ENCODE peak calls at places on chromosomes 2 and 18, in ten cellular contexts. X is GM23248, T is SK-N-SH, G is GM12878, A is mesendoderm, Q is HCT116, V is upper lobe of right lung, R is adipocyte, M is tibial artery, E is kidney. B is an unnamed sample.

GRCh38 chr2:109125595-109126500 is 3.2 kb upstream of the SH3RF3 start:
- DNase-seq in X (peak; percentile 95), T (no peak), G (no peak), A (peak; percentile 50), Q (peak; percentile 18), V (no peak), R (peak; percentile 93), M (no peak), E (no peak), B (no peak)

GRCh38 chr2:240624011-240624949 is 1.0 kb upstream of the GPR35 start:
- DNase-seq in X (no peak), T (no peak), G (no peak), A (no peak), Q (no peak), V (peak; percentile 63), R (no peak), M (peak; percentile 17), E (peak; percentile 64), B (peak; percentile 37)

GRCh38 chr2:196238836-196239380 is 67.5 kb upstream of the STK17B start:
- DNase-seq in X (no peak), T (no peak), G (no peak), A (no peak), Q (no peak), V (no peak), R (no peak), M (no peak), E (no peak), B (no peak)

GRCh38 chr2:60560734-60561649 is 7.5 kb upstream of the BCL11A start:
- DNase-seq in X (peak; percentile 65), T (no peak), G (no peak), A (peak; percentile 64), Q (no peak), V (no peak), R (peak; percentile 65), M (no peak), E (no peak), B (no peak)

GRCh38 chr2:2399390-2399789 is 68.3 kb upstream of the MYT1L start:
- DNase-seq in X (no peak), T (no peak), G (no peak), A (no peak), Q (no peak), V (no peak), R (no peak), M (no peak), E (no peak), B (no peak)

GRCh38 chr2:197777823-197778407 is 7.2 kb downstream of the BOLL start:
- DNase-seq in X (peak; percentile 40), T (peak; percentile 30), G (peak; percentile 12), A (peak; percentile 26), Q (peak; percentile 16), V (no peak), R (peak; percentile 79), M (no peak), E (no peak), B (peak; percentile 46)

GRCh38 chr2:168256448-168256847 is 9.1 kb upstream of the STK39 start:
- DNase-seq in X (no peak), T (no peak), G (no peak), A (no peak), Q (no peak), V (no peak), R (no peak), M (no peak), E (no peak), B (no peak)

GRCh38 chr2:47664817-47665216 is 118.1 kb upstream of the MSH6 start:
- DNase-seq in X (no peak), T (no peak), G (no peak), A (peak; percentile 50), Q (no peak), V (no peak), R (no peak), M (no peak), E (no peak), B (peak; percentile 75)

GRCh38 chr18:2729757-2730156 is 74.2 kb downstream of the SMCHD1 start:
- DNase-seq in X (no peak), T (no peak), G (no peak), A (no peak), Q (no peak), V (no peak), R (no peak), M (no peak), E (no peak), B (no peak)

GRCh38 chr2:100185105-100185504 is 42.7 kb upstream of the AFF3 start:
- DNase-seq in X (peak; percentile 22), T (no peak), G (no peak), A (no peak), Q (no peak), V (no peak), R (no peak), M (no peak), E (no peak), B (no peak)

GRCh38 chr18:5317186-5317585 is 21.7 kb upstream of the ZBTB14 start:
- DNase-seq in X (peak; percentile 7), T (no peak), G (no peak), A (no peak), Q (no peak), V (no peak), R (peak; percentile 50), M (no peak), E (no peak), B (no peak)

GRCh38 chr18:59779979-59780378 is 82.8 kb upstream of the CCBE1 start:
- DNase-seq in X (peak; percentile 69), T (no peak), G (no peak), A (no peak), Q (no peak), V (no peak), R (peak; percentile 67), M (no peak), E (no peak), B (no peak)

GRCh38 chr2:242031481-242032019 is 162.0 kb downstream of the RTP5 start:
- DNase-seq in X (peak; percentile 90), T (no peak), G (no peak), A (no peak), Q (no peak), V (peak; percentile 43), R (peak; percentile 59), M (no peak), E (no peak), B (peak; percentile 34)

GRCh38 chr2:167487728-167488127 is 599.4 kb downstream of the XIRP2 start:
- DNase-seq in X (no peak), T (no peak), G (no peak), A (no peak), Q (no peak), V (no peak), R (no peak), M (no peak), E (no peak), B (no peak)

GRCh38 chr2:196230460-196230859 is 59.1 kb upstream of the STK17B start:
- DNase-seq in X (no peak), T (no peak), G (no peak), A (no peak), Q (no peak), V (no peak), R (no peak), M (no peak), E (no peak), B (no peak)

GRCh38 chr2:160493227-160494028 is at the start of gene RBMS1:
- DNase-seq in X (peak; percentile 72), T (peak; percentile 92), G (no peak), A (peak; percentile 85), Q (no peak), V (peak; percentile 83), R (peak; percentile 73), M (peak; percentile 38), E (peak; percentile 87), B (peak; percentile 91)

GRCh38 chr2:33437297-33437696 is 39.2 kb upstream of the RASGRP3 start:
- DNase-seq in X (peak; percentile 88), T (no peak), G (no peak), A (no peak), Q (no peak), V (no peak), R (peak; percentile 83), M (no peak), E (no peak), B (no peak)

GRCh38 chr2:12797815-12798214 is 81.1 kb downstream of the TRIB2 start:
- DNase-seq in X (peak; percentile 78), T (no peak), G (no peak), A (no peak), Q (no peak), V (no peak), R (peak; percentile 49), M (no peak), E (no peak), B (no peak)

GRCh38 chr2:231204581-231204980 is 6.2 kb downstream of the ARMC9 start:
- DNase-seq in X (no peak), T (no peak), G (no peak), A (no peak), Q (no peak), V (no peak), R (no peak), M (no peak), E (no peak), B (no peak)
- H3K36me3 ChIP-seq in X (no peaks in the 10 kb centered on the region), T (peaks cover 14% of the 10 kb centered on the region), G (no peaks in the 10 kb centered on the region), A (peaks cover 2% of the 10 kb centered on the region), Q (no peaks in the 10 kb centered on the region), V (no peaks in the 10 kb centered on the region), R (peaks cover 8% of the 10 kb centered on the region), M (no peaks in the 10 kb centered on the region), E (peaks cover 6% of the 10 kb centered on the region), B (peaks cover 27% of the 10 kb centered on the region)

DNA sequence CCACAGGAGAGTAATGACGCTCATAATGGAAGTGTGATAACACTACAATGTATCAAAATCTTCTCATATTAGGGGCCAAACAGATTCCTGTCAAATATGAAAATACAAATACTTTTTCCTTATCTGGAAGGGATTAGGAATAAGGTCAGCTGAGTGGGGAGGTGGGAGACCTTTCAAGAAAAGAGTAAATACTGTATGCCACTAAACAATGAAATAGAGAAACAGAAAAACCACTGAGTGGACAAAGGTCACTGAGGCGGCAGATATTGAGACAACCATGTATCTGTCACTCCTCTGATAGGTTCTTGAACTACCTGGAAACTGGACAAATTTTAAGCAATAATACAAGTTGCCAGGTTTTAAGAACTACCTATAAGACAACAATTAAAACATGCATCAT is 59.3 kb downstream of the RTTN start:
- DNase-seq in X (no peak), T (no peak), G (no peak), A (no peak), Q (no peak), V (no peak), R (no peak), M (no peak), E (no peak), B (no peak)
- H3K36me3 ChIP-seq in X (peaks cover 25% of the 10 kb centered on the region), T (peaks cover 9% of the 10 kb centered on the region), G (peaks cover 1% of the 10 kb centered on the region), A (no peaks in the 10 kb centered on the region), Q (peaks cover 15% of the 10 kb centered on the region), V (peaks cover 56% of the 10 kb centered on the region), R (peaks cover 11% of the 10 kb centered on the region), M (peaks cover 23% of the 10 kb centered on the region), E (peaks cover 19% of the 10 kb centered on the region), B (peaks cover 4% of the 10 kb centered on the region)

DNA sequence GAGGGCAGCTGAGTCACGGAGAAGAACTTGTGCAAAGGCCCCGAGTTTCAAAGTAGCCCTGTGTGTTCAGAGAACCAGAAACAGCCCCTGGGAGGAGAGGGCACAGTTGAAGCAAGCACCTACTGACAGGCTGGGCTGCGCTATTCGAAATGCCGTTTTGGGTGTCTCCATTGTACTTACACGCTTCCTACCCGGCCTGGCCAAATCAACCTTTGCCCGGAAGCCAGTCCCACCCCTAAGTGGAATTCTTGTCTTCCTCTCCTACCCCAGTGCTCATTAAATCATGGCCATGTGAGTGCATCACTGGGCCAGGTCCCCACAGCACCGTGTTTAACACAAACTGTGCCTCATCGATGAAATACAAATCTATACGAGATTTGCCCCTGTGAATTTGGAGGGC is 6.0 kb downstream of the DIPK1C start:
- DNase-seq in X (no peak), T (no peak), G (no peak), A (no peak), Q (no peak), V (no peak), R (no peak), M (no peak), E (no peak), B (no peak)
- H3K36me3 ChIP-seq in X (no peaks in the 10 kb centered on the region), T (no peaks in the 10 kb centered on the region), G (no peaks in the 10 kb centered on the region), A (no peaks in the 10 kb centered on the region), Q (no peaks in the 10 kb centered on the region), V (no peaks in the 10 kb centered on the region), R (no peaks in the 10 kb centered on the region), M (no peaks in the 10 kb centered on the region), E (no peaks in the 10 kb centered on the region), B (no peaks in the 10 kb centered on the region)

GRCh38 chr2:226794077-226794670 is 5.4 kb downstream of the IRS1 start:
- DNase-seq in X (peak; percentile 53), T (peak; percentile 27), G (no peak), A (no peak), Q (no peak), V (no peak), R (peak; percentile 58), M (no peak), E (no peak), B (no peak)
- H3K36me3 ChIP-seq in X (no peaks in the 10 kb centered on the region), T (no peaks in the 10 kb centered on the region), G (no peaks in the 10 kb centered on the region), A (peaks cover 2% of the 10 kb centered on the region), Q (peaks cover 6% of the 10 kb centered on the region), V (no peaks in the 10 kb centered on the region), R (peaks cover 10% of the 10 kb centered on the region), M (no peaks in the 10 kb centered on the region), E (no peaks in the 10 kb centered on the region), B (peaks cover 5% of the 10 kb centered on the region)

B was measured in endodermal cell.